ENCODE peak calls at places on chromosomes 3 and 15, in seven cellular contexts. L is GM23338, N is hepatocyte, T is GM23248, V is PC-3, S is MM.1S, X is HCT116. M is an unnamed sample.

GRCh38 chr15:22963546-22964125 is 16.5 kb downstream of the CYFIP1 start:
- DNase-seq in L (no peak), N (no peak), T (peak), V (no peak), S (no peak), X (no peak), M (no peak)

GRCh38 chr3:146519810-146520209 is 24.6 kb downstream of the PLSCR1 start:
- DNase-seq in L (no peak), N (no peak), T (no peak), V (no peak), S (no peak), X (no peak), M (no peak)

GRCh38 chr3:184805351-184806038 is 6.5 kb upstream of the VPS8 start:
- DNase-seq in L (no peak), N (peak), T (no peak), V (no peak), S (no peak), X (no peak), M (no peak)

GRCh38 chr3:151707216-151707615 is 26.5 kb upstream of the AADACL2 start:
- DNase-seq in L (no peak), N (no peak), T (peak), V (no peak), S (no peak), X (no peak), M (no peak)

GRCh38 chr3:40341671-40342070 is 32.2 kb downstream of the EIF1B start:
- DNase-seq in L (no peak), N (no peak), T (no peak), V (no peak), S (no peak), X (no peak), M (no peak)

GRCh38 chr3:88180398-88180999 is 30.7 kb downstream of the C3orf38 start:
- DNase-seq in L (peak), N (peak), T (peak), V (peak), S (peak), X (peak), M (peak)

GRCh38 chr3:130849111-130849552 is 44.8 kb upstream of the ATP2C1 start:
- DNase-seq in L (no peak), N (no peak), T (no peak), V (no peak), S (peak), X (no peak), M (no peak)

GRCh38 chr3:52044869-52045616 is 11.3 kb downstream of the DUSP7 start:
- DNase-seq in L (peak), N (no peak), T (no peak), V (no peak), S (no peak), X (no peak), M (peak)

GRCh38 chr15:60350121-60350520 is 47.7 kb downstream of the ANXA2 start:
- DNase-seq in L (no peak), N (no peak), T (no peak), V (no peak), S (no peak), X (no peak), M (no peak)

GRCh38 chr15:66862111-66862815 is 160.2 kb downstream of the SMAD6 start:
- DNase-seq in L (peak), N (no peak), T (peak), V (peak), S (no peak), X (no peak), M (no peak)

GRCh38 chr3:27307566-27307965 is 61.6 kb downstream of the NEK10 start:
- DNase-seq in L (no peak), N (no peak), T (no peak), V (peak), S (no peak), X (no peak), M (no peak)

GRCh38 chr15:76998661-76999285 is 3.8 kb downstream of the PSTPIP1 start:
- DNase-seq in L (no peak), N (no peak), T (no peak), V (no peak), S (no peak), X (no peak), M (no peak)

GRCh38 chr3:40109641-40110490 is 199.6 kb upstream of the EIF1B start:
- DNase-seq in L (peak), N (peak), T (peak), V (no peak), S (no peak), X (no peak), M (peak)

GRCh38 chr15:92818658-92819311 is 81.3 kb upstream of the CHD2 start:
- DNase-seq in L (no peak), N (no peak), T (no peak), V (no peak), S (peak), X (no peak), M (no peak)

GRCh38 chr15:98952381-98952803 is 55.2 kb downstream of the PGPEP1L start:
- DNase-seq in L (no peak), N (no peak), T (no peak), V (peak), S (peak), X (no peak), M (no peak)

GRCh38 chr3:170869240-170869592 is 779 bp downstream of the RPL22L1 start:
- DNase-seq in L (no peak), N (no peak), T (no peak), V (peak), S (peak), X (no peak), M (no peak)

GRCh38 chr15:58222698-58223097 is 84.5 kb downstream of the AQP9 start:
- DNase-seq in L (no peak), N (no peak), T (peak), V (no peak), S (no peak), X (no peak), M (no peak)

GRCh38 chr3:124258057-124258500 is 266.2 kb upstream of the ROPN1 start:
- DNase-seq in L (no peak), N (no peak), T (peak), V (no peak), S (no peak), X (no peak), M (no peak)

GRCh38 chr3:30135190-30135589 is 471.2 kb upstream of the TGFBR2 start:
- DNase-seq in L (peak), N (no peak), T (no peak), V (peak), S (no peak), X (no peak), M (no peak)

GRCh38 chr15:48336940-48337339 is 5.7 kb downstream of the DUT start:
- DNase-seq in L (peak), N (no peak), T (peak), V (peak), S (peak), X (peak), M (peak)

GRCh38 chr3:126021224-126021623 is 52.2 kb downstream of the ROPN1B start:
- DNase-seq in L (peak), N (no peak), T (no peak), V (no peak), S (no peak), X (no peak), M (no peak)

DNA sequence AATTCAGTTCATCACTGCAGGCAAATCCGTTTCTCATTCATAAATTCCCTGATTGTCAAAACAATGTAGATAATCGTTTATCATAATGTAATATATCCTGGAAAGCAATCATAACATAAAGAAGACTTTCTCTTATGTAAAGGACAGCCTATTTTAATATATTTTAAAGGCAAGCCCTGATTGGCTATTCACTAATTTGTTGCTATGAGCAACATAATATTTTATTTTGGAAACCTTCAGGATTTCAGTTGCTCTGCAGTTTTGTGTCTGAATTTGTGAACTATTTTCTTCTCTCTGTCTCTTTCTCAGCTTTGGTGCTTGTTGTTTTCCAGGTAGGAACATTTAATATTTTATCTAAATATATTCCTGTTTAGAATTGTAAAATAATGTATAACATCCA is 253.4 kb downstream of the CDIN1 start:
- DNase-seq in L (no peak), N (no peak), T (peak), V (no peak), S (no peak), X (no peak), M (no peak)
- TF ChIP-seq EZH2phosphoT487 in L (no peak), N (no peak), T (no peak), V (no peak), S (no peak), X (no peak), M (no peak)

GRCh38 chr3:169661567-169662214 is 1.8 kb downstream of the MECOM start:
- DNase-seq in L (peak), N (peak), T (peak), V (peak), S (peak), X (no peak), M (peak)

GRCh38 chr3:169660709-169661566 is 2.6 kb downstream of the MECOM start:
- DNase-seq in L (peak), N (peak), T (peak), V (no peak), S (peak), X (no peak), M (peak)

GRCh38 chr3:169659096-169659521 is 4.4 kb downstream of the MECOM start:
- DNase-seq in L (peak), N (no peak), T (no peak), V (no peak), S (no peak), X (no peak), M (peak)

GRCh38 chr3:169658311-169658931 is 5.1 kb downstream of the MECOM start:
- DNase-seq in L (peak), N (peak), T (no peak), V (no peak), S (no peak), X (no peak), M (peak)

GRCh38 chr3:169659858-169660614 is 3.5 kb downstream of the MECOM start:
- DNase-seq in L (peak), N (no peak), T (no peak), V (no peak), S (no peak), X (no peak), M (peak)
- TF ChIP-seq EZH2 in L (peak), N (no peak), T (no peak), V (no peak), S (no peak), X (no peak), M (no peak)

GRCh38 chr15:100759698-100760356 is 119.8 kb upstream of the ALDH1A3 start:
- DNase-seq in L (no peak), N (peak), T (peak), V (peak), S (no peak), X (peak), M (no peak)
- TF ChIP-seq EZH2phosphoT487 in L (no peak), N (no peak), T (no peak), V (no peak), S (no peak), X (no peak), M (no peak)

GRCh38 chr15:52803543-52804306 is 13.6 kb upstream of the ONECUT1 start:
- DNase-seq in L (peak), N (no peak), T (no peak), V (no peak), S (peak), X (no peak), M (peak)
- TF ChIP-seq EZH2 in L (peak), N (peak), T (peak), V (no peak), S (no peak), X (no peak), M (peak)

M was measured in neural progenitor cell.